ENCODE peak calls at places on chromosome 6, in four cellular contexts. Z is ovary, U is upper lobe of left lung, B is GM12878. E is an unnamed sample.

GRCh38 chr6:22102671-22103070 is 194.2 kb downstream of the PRL start:
- DNase-seq in Z (no peak), U (no peak), B (peak; percentile 68), E (no peak)

GRCh38 chr6:148846778-148847761 is 100.2 kb downstream of the UST start:
- DNase-seq in Z (no peak), U (no peak), B (no peak), E (no peak)

GRCh38 chr6:37517411-37517812 is 17.7 kb upstream of the CCDC167 start:
- DNase-seq in Z (no peak), U (no peak), B (no peak), E (no peak)

GRCh38 chr6:109472132-109472995 is 10.7 kb downstream of the ZBTB24 start:
- DNase-seq in Z (no peak), U (no peak), B (no peak), E (no peak)

GRCh38 chr6:75478929-75479328 is 14.7 kb downstream of the FILIP1 start:
- DNase-seq in Z (no peak), U (no peak), B (no peak), E (no peak)

GRCh38 chr6:6583836-6584235 is 4.7 kb upstream of the LY86 start:
- DNase-seq in Z (no peak), U (no peak), B (no peak), E (no peak)

GRCh38 chr6:50102676-50103075 is 52.9 kb upstream of the DEFB112 start:
- DNase-seq in Z (no peak), U (no peak), B (no peak), E (no peak)

GRCh38 chr6:50791900-50792508 is 26.7 kb upstream of the TFAP2B start:
- DNase-seq in Z (no peak), U (no peak), B (no peak), E (no peak)

GRCh38 chr6:31968791-31969711 is 2.9 kb downstream of the DXO start:
- DNase-seq in Z (no peak), U (no peak), B (no peak), E (no peak)

GRCh38 chr6:16840291-16840690 is 79.0 kb upstream of the ATXN1 start:
- DNase-seq in Z (no peak), U (no peak), B (no peak), E (no peak)

GRCh38 chr6:98833101-98834059 is 994 bp upstream of the POU3F2 start:
- DNase-seq in Z (peak; percentile 30), U (no peak), B (no peak), E (no peak)

GRCh38 chr6:41655706-41656668 is 17.7 kb downstream of the MDFI start:
- DNase-seq in Z (no peak), U (no peak), B (no peak), E (no peak)

GRCh38 chr6:22954749-22955385 is 385.5 kb downstream of the HDGFL1 start:
- DNase-seq in Z (no peak), U (no peak), B (no peak), E (no peak)

GRCh38 chr6:71392286-71392685 is 103.7 kb downstream of the OGFRL1 start:
- DNase-seq in Z (no peak), U (no peak), B (no peak), E (no peak)

GRCh38 chr6:11460001-11460668 is 77.4 kb upstream of the TMEM170B start:
- DNase-seq in Z (no peak), U (peak; percentile 49), B (peak; percentile 75), E (no peak)

GRCh38 chr6:156016186-156016976 is 560.7 kb upstream of the NOX3 start:
- DNase-seq in Z (no peak), U (no peak), B (no peak), E (no peak)

GRCh38 chr6:85679445-85680123 is 36.9 kb upstream of the SYNCRIP start:
- DNase-seq in Z (no peak), U (no peak), B (no peak), E (no peak)

GRCh38 chr6:20400476-20401402 is 940 bp upstream of the E2F3 start:
- DNase-seq in Z (no peak), U (peak; percentile 80), B (no peak), E (peak; percentile 69)

GRCh38 chr6:110622912-110623578 is 146.6 kb upstream of the SLC22A16 start:
- DNase-seq in Z (no peak), U (no peak), B (no peak), E (no peak)

GRCh38 chr6:129009856-129010255 is 126.9 kb downstream of the LAMA2 start:
- DNase-seq in Z (no peak), U (no peak), B (no peak), E (no peak)

GRCh38 chr6:108541843-108542795 is 18.6 kb upstream of the FOXO3 start:
- DNase-seq in Z (peak; percentile 78), U (peak; percentile 80), B (no peak), E (peak; percentile 73)

GRCh38 chr6:37946021-37946420 is 126.5 kb downstream of the ZFAND3 start:
- DNase-seq in Z (no peak), U (no peak), B (no peak), E (no peak)

GRCh38 chr6:169296170-169296569 is 42.5 kb upstream of the THBS2 start:
- DNase-seq in Z (no peak), U (no peak), B (no peak), E (no peak)

GRCh38 chr6:34243901-34244884 is 4.6 kb downstream of the SMIM29 start:
- DNase-seq in Z (peak; percentile 64), U (peak; percentile 80), B (no peak), E (no peak)

GRCh38 chr6:30321692-30322388 is 4.9 kb upstream of the TRIM39 start:
- DNase-seq in Z (no peak), U (no peak), B (no peak), E (no peak)

DNA sequence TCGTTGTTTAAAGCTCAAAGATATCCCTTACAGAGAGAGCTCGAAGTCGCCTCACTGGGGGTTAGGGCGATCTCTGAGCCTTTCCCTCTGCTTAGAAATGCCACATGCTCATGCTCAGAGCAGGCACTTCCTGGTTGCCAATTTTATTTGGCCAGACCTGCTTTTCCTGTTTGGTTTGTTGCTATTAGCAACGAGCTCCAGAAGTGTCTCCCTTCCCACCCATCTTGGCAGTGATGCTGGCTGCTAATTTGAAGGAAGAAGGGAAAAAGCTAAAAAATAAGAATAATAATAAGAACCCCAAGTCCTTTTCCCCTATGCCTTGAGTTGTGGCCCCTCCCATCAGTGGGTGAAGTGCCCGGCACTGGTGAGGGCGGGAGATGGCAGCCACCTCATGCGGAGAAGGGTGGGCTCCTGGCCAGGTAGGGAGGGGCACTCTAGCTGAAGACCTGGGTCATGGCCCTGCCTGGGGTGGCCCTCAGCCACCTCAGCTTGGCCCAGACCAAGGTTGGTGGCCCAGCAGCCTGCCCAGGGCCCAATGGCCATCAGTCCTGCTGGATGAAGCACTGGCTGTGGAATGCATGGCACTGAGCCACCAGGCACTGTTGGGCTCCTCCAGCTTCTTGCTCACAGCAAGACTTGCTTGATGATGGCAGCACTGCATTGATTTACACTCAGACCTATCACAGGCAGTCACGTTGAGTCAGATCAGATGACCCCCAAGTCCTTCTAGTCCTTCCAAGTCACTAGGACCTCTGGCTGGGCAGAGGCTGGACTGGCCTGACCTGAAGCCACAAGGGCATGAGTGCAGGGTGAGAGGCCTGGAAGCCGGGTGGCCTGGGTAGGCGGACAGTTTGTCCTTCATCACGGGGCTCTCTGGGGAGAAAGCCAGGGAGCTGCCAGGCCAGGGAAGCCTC is 79.0 kb downstream of the SYNJ2 start:
- DNase-seq in Z (peak; percentile 75), U (peak; percentile 70), B (no peak), E (peak; percentile 89)
- TF ChIP-seq EP300 in Z (no peak), U (no peak), B (no peak), E (no peak)

GRCh38 chr6:5003604-5004372 is at the start of gene RPP40:
- DNase-seq in Z (peak; percentile 99), U (peak; percentile 97), B (peak; percentile 83), E (peak; percentile 98)
- TF ChIP-seq POLR2A in Z (peak; percentile 46), U (peak; percentile 46), B (peak; percentile 64), E (no peak)

GRCh38 chr6:116011096-116011401 is 49.6 kb downstream of the FRK start:
- DNase-seq in Z (no peak), U (no peak), B (no peak), E (no peak)
- H3K27ac ChIP-seq in Z (no peak overlapping the region), U (no peak overlapping the region), B (peak overlapping the region; percentile 59), E (no peak overlapping the region)

GRCh38 chr6:65191412-65191811 is 515.6 kb downstream of the EYS start:
- DNase-seq in Z (no peak), U (no peak), B (no peak), E (no peak)
- TF ChIP-seq EP300 in Z (no peak), U (no peak), B (no peak), E (no peak)